ENCODE peak calls at places on chromosomes 5 and 9, in six cellular contexts. G is tibial nerve; B is CD4-positive, alpha-beta T cell; J is NCI-H345; F is GM13977; K is SK-MEL-5. O is an unnamed sample.

GRCh38 chr5:34597034-34597433 is 59.1 kb upstream of the RAI14 start:
- DNase-seq in K (no peak), B (no peak), F (no peak), J (no peak), G (no peak), O (no peak)

GRCh38 chr9:71656496-71656895 is 111.8 kb downstream of the CEMIP2 start:
- DNase-seq in J (no peak), B (no peak), G (no peak), K (no peak), F (no peak), O (no peak)

GRCh38 chr9:21592063-21592338 is 109.9 kb upstream of the IFNE start:
- DNase-seq in B (no peak), F (no peak), G (no peak), J (no peak), K (no peak), O (no peak)

GRCh38 chr5:133873936-133874585 is 94.4 kb downstream of the C5orf15 start:
- DNase-seq in B (no peak), G (no peak), K (no peak), J (no peak), F (no peak), O (no peak)

GRCh38 chr5:122153774-122154173 is 24.4 kb downstream of the ZNF474 start:
- DNase-seq in G (no peak), B (no peak), K (no peak), F (no peak), J (no peak), O (no peak)

GRCh38 chr9:92636627-92637026 is 33.3 kb downstream of the IPPK start:
- DNase-seq in G (no peak), F (no peak), B (no peak), K (no peak), J (no peak), O (no peak)

GRCh38 chr9:764105-764524 is 77.4 kb upstream of the DMRT1 start:
- DNase-seq in K (peak; percentile 91), B (no peak), G (peak; percentile 25), F (peak; percentile 73), J (peak; percentile 38), O (peak; percentile 43)

GRCh38 chr9:135135171-135135926 is 47.9 kb downstream of the OLFM1 start:
- DNase-seq in B (no peak), G (no peak), K (no peak), F (no peak), J (no peak), O (no peak)

GRCh38 chr9:121916008-121916407 is 177.1 kb downstream of the TTLL11 start:
- DNase-seq in K (no peak), F (no peak), J (no peak), G (no peak), B (no peak), O (no peak)

GRCh38 chr5:126054593-126055347 is 368.4 kb upstream of the GRAMD2B start:
- DNase-seq in B (no peak), G (no peak), F (no peak), K (peak; percentile 8), J (no peak), O (no peak)

GRCh38 chr5:133366966-133367365 is 245.4 kb downstream of the FSTL4 start:
- DNase-seq in J (no peak), F (no peak), B (no peak), G (no peak), K (no peak), O (peak; percentile 43)

GRCh38 chr9:77714077-77714549 is 66.0 kb upstream of the GNA14 start:
- DNase-seq in J (no peak), G (no peak), K (no peak), F (no peak), B (no peak), O (peak; percentile 31)

GRCh38 chr5:158899792-158900191 is 199.9 kb downstream of the EBF1 start:
- DNase-seq in F (no peak), J (no peak), B (no peak), K (no peak), G (no peak), O (no peak)

GRCh38 chr5:21774791-21775190 is 1078.4 kb downstream of the CDH12 start:
- DNase-seq in K (no peak), J (no peak), F (no peak), G (no peak), B (no peak), O (no peak)

GRCh38 chr5:128579669-128580068 is 41.6 kb upstream of the FBN2 start:
- DNase-seq in B (no peak), G (no peak), F (no peak), K (no peak), J (no peak), O (peak; percentile 17)

GRCh38 chr9:33024966-33025571 is at the start of gene DNAJA1:
- DNase-seq in B (peak; percentile 94), J (peak; percentile 95), G (peak; percentile 91), K (peak; percentile 87), F (peak; percentile 96), O (peak; percentile 95)

GRCh38 chr5:51378061-51378409 is 5.2 kb upstream of the ISL1 start:
- DNase-seq in K (no peak), F (no peak), B (no peak), G (no peak), J (no peak), O (no peak)